ENCODE peak calls at places on chromosomes 3 and 15, in four cellular contexts. Y, R, C and D are unnamed samples.

GRCh38 chr3:45120615-45121158 is 25.5 kb downstream of the CDCP1 start:
- DNase-seq in R (no peak), C (no peak), Y (no peak), D (no peak)

GRCh38 chr15:66894363-66894762 is 171.0 kb upstream of the SMAD3 start:
- DNase-seq in Y (no peak), R (no peak), C (no peak), D (no peak)

GRCh38 chr15:31274496-31275330 is 51.9 kb upstream of the KLF13 start:
- DNase-seq in C (peak; percentile 14), Y (no peak), R (peak; percentile 12), D (no peak)

GRCh38 chr3:195895900-195896360 is 12.4 kb downstream of the TNK2 start:
- DNase-seq in C (peak; percentile 84), Y (peak; percentile 54), R (peak; percentile 66), D (peak; percentile 91)

GRCh38 chr3:169869484-169870304 is at the start of gene LRRC31:
- DNase-seq in R (no peak), Y (no peak), C (no peak), D (no peak)

GRCh38 chr15:66832679-66833078 is 130.6 kb downstream of the SMAD6 start:
- DNase-seq in C (no peak), Y (no peak), R (no peak), D (no peak)

GRCh38 chr3:134345202-134345601 is 29.0 kb downstream of the AMOTL2 start:
- DNase-seq in Y (no peak), C (no peak), R (no peak), D (peak; percentile 18)

GRCh38 chr3:8575364-8576104 is 69.1 kb downstream of the SSUH2 start:
- DNase-seq in C (no peak), Y (no peak), R (no peak), D (no peak)

GRCh38 chr3:126897943-126898342 is 85.0 kb upstream of the PLXNA1 start:
- DNase-seq in C (no peak), R (no peak), Y (no peak), D (no peak)

GRCh38 chr3:109918740-109919139 is 581.4 kb upstream of the DPPA4 start:
- DNase-seq in C (no peak), Y (no peak), R (no peak), D (no peak)

GRCh38 chr15:53193149-53193548 is 403.0 kb upstream of the ONECUT1 start:
- DNase-seq in R (no peak), Y (no peak), C (no peak), D (no peak)

GRCh38 chr3:128404276-128405062 is 62.2 kb downstream of the DNAJB8 start:
- DNase-seq in R (no peak), Y (no peak), C (peak; percentile 43), D (no peak)

GRCh38 chr3:139427283-139428060 is 38.0 kb upstream of the COPB2 start:
- DNase-seq in C (no peak), Y (no peak), R (no peak), D (no peak)

GRCh38 chr3:32443471-32443870 is 51.8 kb downstream of the CMTM7 start:
- DNase-seq in R (no peak), Y (no peak), C (no peak), D (no peak)

GRCh38 chr3:194450341-194450740 is 36.5 kb downstream of the ATP13A3 start:
- DNase-seq in Y (no peak), R (no peak), C (no peak), D (no peak)

GRCh38 chr3:160667452-160667851 is 9.5 kb upstream of the ARL14 start:
- DNase-seq in Y (no peak), R (no peak), C (no peak), D (no peak)

GRCh38 chr15:40844543-40844981 is 714 bp downstream of the SPINT1 start:
- DNase-seq in C (peak; percentile 38), Y (no peak), R (no peak), D (peak; percentile 29)

GRCh38 chr3:45751537-45752242 is 44.6 kb downstream of the SLC6A20 start:
- DNase-seq in C (no peak), R (no peak), Y (no peak), D (no peak)

GRCh38 chr3:63232764-63233396 is 45.2 kb upstream of the SYNPR start:
- DNase-seq in R (no peak), C (no peak), Y (no peak), D (no peak)

GRCh38 chr15:74291101-74292071 is 55.3 kb downstream of the CCDC33 start:
- DNase-seq in R (peak; percentile 85), Y (peak; percentile 52), C (peak; percentile 89), D (peak; percentile 82)

GRCh38 chr15:74293021-74293810 is 57.1 kb downstream of the CCDC33 start:
- DNase-seq in Y (no peak), C (no peak), R (no peak), D (no peak)

GRCh38 chr15:74290645-74291044 is 54.5 kb downstream of the CCDC33 start:
- DNase-seq in C (no peak), Y (no peak), R (no peak), D (no peak)

GRCh38 chr15:74295800-74296199 is 59.7 kb downstream of the CCDC33 start:
- DNase-seq in C (no peak), R (no peak), Y (no peak), D (peak; percentile 35)

DNA sequence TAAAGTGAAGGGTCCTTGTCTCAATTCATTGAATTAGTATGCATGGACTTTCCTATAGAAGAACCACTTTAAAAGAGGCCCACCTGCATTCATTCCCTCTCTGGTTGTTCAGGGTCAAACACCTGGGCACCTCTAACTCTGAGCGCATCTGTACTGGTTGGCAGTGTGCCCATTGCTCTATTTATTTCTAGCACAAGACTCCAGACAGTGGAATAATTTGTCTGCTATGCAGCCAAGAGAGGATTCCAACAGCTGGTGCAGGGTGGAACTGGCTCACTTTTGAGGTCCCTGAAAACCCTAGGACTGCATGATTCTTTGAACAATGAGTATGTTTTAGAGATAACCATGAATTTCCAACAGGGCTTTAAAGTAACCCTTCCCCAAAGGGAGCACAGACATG is 57.9 kb downstream of the CCDC33 start:
- DNase-seq in Y (no peak), R (no peak), C (no peak), D (no peak)
- H3K27me3 ChIP-seq in Y (no peaks in the 10 kb centered on the region), R (no peaks in the 10 kb centered on the region), C (no peaks in the 10 kb centered on the region), D (peaks cover 3% of the 10 kb centered on the region)

DNA sequence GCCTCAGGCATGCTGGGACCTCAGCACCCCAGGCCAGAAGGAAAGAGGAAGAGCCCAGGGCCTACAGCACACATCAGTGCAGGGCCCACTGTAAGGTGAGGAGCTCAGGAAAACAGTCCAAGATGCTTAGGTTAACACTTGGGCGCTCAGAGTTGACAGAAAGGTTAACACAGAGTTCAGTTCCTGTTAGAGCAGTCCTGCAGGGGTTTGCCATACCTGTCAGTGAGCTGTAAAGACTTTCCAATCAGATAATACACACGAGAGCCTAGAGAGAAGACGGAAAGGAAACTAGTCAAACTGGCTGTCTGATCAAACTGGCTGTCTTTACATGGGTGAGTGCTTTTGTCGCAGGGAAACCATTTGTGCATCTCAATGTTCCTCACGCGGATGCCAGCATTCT is 61.4 kb upstream of the ARHGEF26 start:
- DNase-seq in C (no peak), Y (no peak), R (no peak), D (no peak)
- H3K27ac ChIP-seq in C (no peak overlapping the region), Y (peak overlapping the region; percentile 65), R (no peak overlapping the region), D (no peak overlapping the region)

DNA sequence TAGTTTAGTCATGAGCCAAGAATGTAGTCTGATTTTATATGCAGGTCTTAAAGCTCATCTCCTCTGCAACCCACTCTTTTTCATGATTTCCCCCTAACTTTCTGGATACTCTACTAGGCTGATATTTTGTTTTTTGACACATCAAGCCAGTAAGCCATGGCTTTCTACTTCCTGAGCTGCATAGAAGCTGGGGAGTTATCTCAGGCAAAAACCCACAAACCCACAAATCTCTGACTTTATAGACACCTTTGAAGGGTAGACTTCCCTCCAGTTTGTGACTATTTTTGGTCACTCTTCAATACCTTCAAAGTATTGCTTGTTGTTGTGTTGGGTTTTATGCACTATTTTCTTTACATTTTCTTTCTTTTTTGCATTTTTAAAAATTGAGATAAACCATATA is 28.6 kb downstream of the TMEM202 start:
- DNase-seq in C (no peak), Y (no peak), R (no peak), D (no peak)
- TF ChIP-seq CTCF in C (no peak), Y (no peak), R (no peak), D (no peak)

GRCh38 chr15:69780981-69781380 is 316.7 kb downstream of the TLE3 start:
- DNase-seq in Y (no peak), C (no peak), R (no peak), D (no peak)

GRCh38 chr15:69781411-69782125 is 316.1 kb downstream of the TLE3 start:
- DNase-seq in C (no peak), Y (no peak), R (no peak), D (no peak)

GRCh38 chr15:69780374-69780773 is 317.3 kb downstream of the TLE3 start:
- DNase-seq in Y (no peak), C (no peak), R (no peak), D (no peak)

GRCh38 chr15:69782155-69782658 is 315.5 kb downstream of the TLE3 start:
- DNase-seq in C (no peak), R (no peak), Y (no peak), D (no peak)

GRCh38 chr15:69777356-69777755 is 320.4 kb downstream of the TLE3 start:
- DNase-seq in Y (no peak), R (no peak), C (no peak), D (no peak)
- H3K27me3 ChIP-seq in Y (no peaks in the 10 kb centered on the region), R (no peaks in the 10 kb centered on the region), C (no peaks in the 10 kb centered on the region), D (no peaks in the 10 kb centered on the region)

GRCh38 chr15:89653578-89653977 is 1.7 kb downstream of the KIF7 start:
- DNase-seq in C (no peak), R (no peak), Y (no peak), D (no peak)

GRCh38 chr15:89656116-89656815 is 999 bp upstream of the KIF7 start:
- DNase-seq in C (no peak), R (no peak), Y (no peak), D (no peak)

GRCh38 chr15:89654311-89654761 is 931 bp downstream of the KIF7 start:
- DNase-seq in R (no peak), Y (no peak), C (no peak), D (no peak)

GRCh38 chr15:89652666-89653065 is 2.6 kb downstream of the KIF7 start:
- DNase-seq in C (no peak), R (no peak), Y (no peak), D (no peak)

GRCh38 chr15:89654847-89655805 is at the start of gene KIF7:
- DNase-seq in R (no peak), C (no peak), Y (no peak), D (peak; percentile 48)
- H3K27ac ChIP-seq in R (peak within 1 kb of the TSS; percentile 38), C (no peak within 1 kb of the TSS), Y (no peak within 1 kb of the TSS), D (no peak within 1 kb of the TSS)

GRCh38 chr15:62066663-62067447 is at the start of gene C2CD4A:
- DNase-seq in C (peak; percentile 75), Y (peak; percentile 40), R (peak; percentile 75), D (peak; percentile 59)
- TF ChIP-seq CTCF in C (peak; percentile 12), Y (peak; percentile 24), R (no peak), D (peak; percentile 29)